ENCODE peak calls at places on chromosome 9, in nine cellular contexts. G is A549, J is stomach, Z is ovary, M is body of pancreas, I is IMR-90, E is gastrocnemius medialis, C is thyroid gland, D is uterus. R is an unnamed sample.

GRCh38 chr9:113963017-113963620 is 87.0 kb downstream of the ZNF618 start:
- DNase-seq in G (peak; percentile 22), J (peak; percentile 60), Z (peak; percentile 39), M (peak; percentile 73), I (peak; percentile 49), E (peak; percentile 32), C (peak; percentile 51), D (no peak), R (no peak)

GRCh38 chr9:7154650-7155049 is 396.9 kb downstream of the KDM4C start:
- DNase-seq in G (no peak), J (no peak), Z (no peak), M (no peak), I (no peak), E (no peak), C (no peak), D (no peak), R (no peak)

GRCh38 chr9:26292943-26293342 is 599.7 kb downstream of the CAAP1 start:
- DNase-seq in G (peak; percentile 12), J (no peak), Z (no peak), M (no peak), I (peak; percentile 52), E (no peak), C (peak; percentile 39), D (no peak), R (no peak)

GRCh38 chr9:108622467-108622866 is 233.3 kb downstream of the ACTL7B start:
- DNase-seq in G (no peak), J (no peak), Z (no peak), M (no peak), I (peak; percentile 11), E (no peak), C (no peak), D (no peak), R (no peak)

GRCh38 chr9:132497731-132498130 is 84.7 kb upstream of the BARHL1 start:
- DNase-seq in G (no peak), J (no peak), Z (no peak), M (no peak), I (no peak), E (no peak), C (no peak), D (no peak), R (no peak)

GRCh38 chr9:135249191-135249590 is 161.7 kb downstream of the OLFM1 start:
- DNase-seq in G (no peak), J (no peak), Z (no peak), M (no peak), I (no peak), E (no peak), C (no peak), D (no peak), R (no peak)

GRCh38 chr9:7376838-7377237 is 422.7 kb downstream of the DMAC1 start:
- DNase-seq in G (no peak), J (no peak), Z (no peak), M (no peak), I (no peak), E (no peak), C (no peak), D (no peak), R (no peak)

GRCh38 chr9:135028956-135029355 is 58.5 kb upstream of the OLFM1 start:
- DNase-seq in G (no peak), J (no peak), Z (no peak), M (no peak), I (no peak), E (no peak), C (no peak), D (no peak), R (no peak)

GRCh38 chr9:22415941-22416691 is 30.5 kb upstream of the DMRTA1 start:
- DNase-seq in G (no peak), J (no peak), Z (no peak), M (no peak), I (no peak), E (no peak), C (no peak), D (no peak), R (no peak)

GRCh38 chr9:87564111-87564510 is 66.4 kb downstream of the DAPK1 start:
- DNase-seq in G (no peak), J (no peak), Z (no peak), M (no peak), I (no peak), E (no peak), C (no peak), D (no peak), R (no peak)

GRCh38 chr9:35700942-35701341 is 11.2 kb upstream of the TPM2 start:
- DNase-seq in G (no peak), J (no peak), Z (no peak), M (no peak), I (no peak), E (no peak), C (no peak), D (no peak), R (peak; percentile 38)

GRCh38 chr9:124821247-124821623 is 32.0 kb upstream of the WDR38 start:
- DNase-seq in G (no peak), J (no peak), Z (no peak), M (no peak), I (no peak), E (no peak), C (no peak), D (no peak), R (no peak)

GRCh38 chr9:124815601-124816000 is 37.7 kb upstream of the WDR38 start:
- DNase-seq in G (no peak), J (no peak), Z (no peak), M (no peak), I (no peak), E (no peak), C (no peak), D (no peak), R (no peak)

GRCh38 chr9:124814178-124814535 is 37.2 kb downstream of the OLFML2A start:
- DNase-seq in G (no peak), J (no peak), Z (no peak), M (no peak), I (no peak), E (no peak), C (no peak), D (no peak), R (no peak)

GRCh38 chr9:124820606-124821246 is 32.5 kb upstream of the WDR38 start:
- DNase-seq in G (no peak), J (no peak), Z (no peak), M (peak; percentile 30), I (no peak), E (no peak), C (no peak), D (no peak), R (no peak)

DNA sequence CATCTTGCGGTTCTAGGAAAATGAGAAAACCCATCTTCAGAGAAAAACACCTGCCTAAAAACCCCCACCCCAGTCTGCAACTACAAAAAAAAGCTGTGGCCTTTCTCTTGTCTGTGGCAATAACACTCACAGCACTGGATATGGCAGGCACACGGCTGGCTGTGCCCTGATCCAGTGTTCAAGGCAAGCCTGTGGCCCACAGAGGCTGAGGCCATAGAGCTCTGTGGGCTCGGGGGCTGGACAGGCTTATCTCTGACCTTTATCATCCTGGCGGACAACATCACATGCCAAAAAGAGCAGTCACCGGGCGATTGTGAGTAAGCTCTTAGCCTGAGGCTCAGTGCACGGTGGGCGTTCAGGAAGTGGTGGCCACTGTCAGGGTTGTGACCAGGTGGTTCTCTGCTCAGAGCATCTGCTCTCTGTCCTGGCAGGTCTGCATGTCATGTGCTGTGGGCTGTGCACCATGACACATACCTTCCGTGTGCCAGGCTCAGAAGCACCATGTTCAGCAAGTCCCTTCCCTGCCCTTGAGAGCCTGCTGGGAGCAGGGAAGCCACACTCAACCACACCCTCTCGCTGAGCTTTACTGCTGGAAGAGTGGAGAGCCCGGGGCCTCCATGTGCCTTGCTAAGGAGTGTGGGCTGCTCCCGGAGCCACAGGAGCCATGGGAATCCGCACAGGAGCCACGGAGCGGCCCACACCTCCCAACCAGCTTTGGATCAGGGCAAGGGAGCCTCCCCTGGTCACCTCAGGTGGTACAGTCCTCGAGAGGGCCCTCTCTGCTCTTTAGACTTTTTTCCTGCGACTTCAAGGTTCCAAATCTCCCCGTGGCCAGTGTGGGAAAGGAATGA is 34.6 kb upstream of the WDR38 start:
- DNase-seq in G (no peak), J (no peak), Z (no peak), M (peak; percentile 83), I (peak; percentile 74), E (peak; percentile 76), C (peak; percentile 60), D (no peak), R (no peak)
- TF ChIP-seq POLR2A in G (no peak), J (no peak), Z (no peak), M (peak; percentile 37), I (no peak), E (no peak), C (no peak), D (no peak), R (no peak)

GRCh38 chr9:34663296-34663590 is 786 bp upstream of the CCL27 start:
- DNase-seq in G (no peak), J (no peak), Z (no peak), M (no peak), I (no peak), E (no peak), C (no peak), D (no peak), R (no peak)

GRCh38 chr9:34665381-34666250 is 3.2 kb upstream of the CCL27 start:
- DNase-seq in G (peak; percentile 99), J (peak; percentile 93), Z (peak; percentile 98), M (peak; percentile 93), I (peak; percentile 95), E (peak; percentile 94), C (peak; percentile 96), D (peak; percentile 98), R (peak; percentile 94)

GRCh38 chr9:34664281-34665108 is 2.0 kb upstream of the CCL27 start:
- DNase-seq in G (peak; percentile 94), J (peak; percentile 85), Z (peak; percentile 83), M (peak; percentile 88), I (peak; percentile 69), E (peak; percentile 75), C (peak; percentile 76), D (peak; percentile 84), R (peak; percentile 82)

GRCh38 chr9:34662544-34663295 is at the start of gene CCL27:
- DNase-seq in G (no peak), J (no peak), Z (no peak), M (no peak), I (no peak), E (no peak), C (no peak), D (no peak), R (no peak)

DNA sequence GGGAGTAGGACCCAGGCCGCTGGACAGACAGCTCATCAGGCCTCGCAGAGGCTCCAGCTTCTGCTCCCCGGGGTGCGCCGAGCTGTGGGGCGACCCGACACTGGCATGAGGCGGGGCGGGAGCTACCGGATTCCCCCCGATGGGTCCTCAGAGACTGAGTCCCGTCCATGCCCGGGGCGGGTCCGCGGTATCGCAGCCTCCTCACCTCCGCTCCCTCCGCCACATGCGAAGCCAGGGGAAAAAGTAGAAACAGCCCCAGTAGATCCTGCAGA is 2.6 kb upstream of the CCL27 start:
- DNase-seq in G (no peak), J (no peak), Z (no peak), M (no peak), I (no peak), E (no peak), C (no peak), D (no peak), R (no peak)
- H3K27ac ChIP-seq in G (peak overlapping the region; percentile 70), J (peak overlapping the region; percentile 96), Z (peak overlapping the region; percentile 94), M (peak overlapping the region; percentile 92), I (peak overlapping the region; percentile 66), E (peak overlapping the region; percentile 96), C (peak overlapping the region; percentile 99), D (peak overlapping the region; percentile 99), R (peak overlapping the region; percentile 99)

GRCh38 chr9:68974431-68974830 is 39.5 kb downstream of the PRKACG start:
- DNase-seq in G (no peak), J (no peak), Z (no peak), M (no peak), I (no peak), E (no peak), C (no peak), D (no peak), R (no peak)
- H3K4me3 ChIP-seq in G (no peak overlapping the region), J (no peak overlapping the region), Z (no peak overlapping the region), M (no peak overlapping the region), I (no peak overlapping the region), E (no peak overlapping the region), C (no peak overlapping the region), D (no peak overlapping the region), R (peak overlapping the region; percentile 41)

GRCh38 chr9:93093449-93094293 is 2.3 kb upstream of the CARD19 start:
- DNase-seq in G (no peak), J (no peak), Z (peak; percentile 23), M (no peak), I (no peak), E (peak; percentile 17), C (peak; percentile 51), D (peak; percentile 24), R (peak; percentile 35)
- TF ChIP-seq POLR2A in G (no peak), J (no peak), Z (no peak), M (no peak), I (no peak), E (no peak), C (no peak), D (no peak), R (no peak)